ENCODE peak calls at places on chromosomes 12 and 14, in seven cellular contexts. M, E, Z, U, X, S and I are unnamed samples.

GRCh38 chr12:122116707-122117535 is 38.4 kb downstream of the MLXIP start:
- DNase-seq in Z (no peak), E (no peak), U (no peak), S (no peak), M (no peak), X (peak), I (no peak)

GRCh38 chr12:122928033-122928890 is 32.3 kb upstream of the VPS37B start:
- DNase-seq in S (no peak), E (no peak), U (no peak), X (no peak), M (no peak), Z (no peak), I (no peak)

GRCh38 chr14:103868242-103868897 is 21.0 kb upstream of the PPP1R13B start:
- DNase-seq in M (no peak), U (no peak), Z (no peak), X (no peak), S (no peak), E (no peak), I (no peak)

GRCh38 chr14:101497910-101498860 is 63.1 kb upstream of the DIO3 start:
- DNase-seq in S (no peak), X (no peak), M (no peak), U (no peak), Z (no peak), E (no peak), I (no peak)

GRCh38 chr12:121529184-121529583 is 51.6 kb downstream of the KDM2B start:
- DNase-seq in M (no peak), S (no peak), U (no peak), X (no peak), E (no peak), Z (no peak), I (no peak)

GRCh38 chr14:103138483-103139370 is 15.5 kb downstream of the TNFAIP2 start:
- DNase-seq in S (no peak), E (no peak), M (no peak), U (no peak), X (no peak), Z (no peak), I (no peak)

GRCh38 chr14:75906680-75907280 is 75.0 kb downstream of the TGFB3 start:
- DNase-seq in Z (no peak), U (peak), M (peak), X (no peak), S (peak), E (peak), I (peak)

GRCh38 chr14:100816950-100817901 is 8.7 kb upstream of the MEG3 start:
- DNase-seq in M (no peak), X (no peak), U (no peak), Z (no peak), E (no peak), S (no peak), I (no peak)

GRCh38 chr12:89353188-89353822 is 1.0 kb upstream of the DUSP6 start:
- DNase-seq in S (peak), E (no peak), Z (peak), M (no peak), U (peak), X (no peak), I (peak)

GRCh38 chr12:22672951-22673350 is 48.0 kb downstream of the ETNK1 start:
- DNase-seq in M (no peak), S (peak), E (no peak), Z (no peak), X (no peak), U (no peak), I (no peak)

GRCh38 chr12:124395986-124396385 is 101.1 kb downstream of the RFLNA start:
- DNase-seq in X (no peak), E (no peak), S (peak), U (no peak), M (no peak), Z (no peak), I (no peak)

GRCh38 chr14:54691525-54692260 is 124.8 kb downstream of the SAMD4A start:
- DNase-seq in M (peak), E (no peak), X (no peak), U (peak), S (peak), Z (no peak), I (peak)
- TF ChIP-seq CTCF in M (peak), E (peak), X (peak), U (peak), S (peak), Z (peak), I (peak)

GRCh38 chr12:107929436-107929835 is 154.9 kb downstream of the ASCL4 start:
- DNase-seq in U (no peak), E (no peak), X (no peak), M (no peak), S (peak), Z (no peak), I (no peak)
- TF ChIP-seq CTCF in U (no peak), E (no peak), X (no peak), M (no peak), S (peak), Z (no peak), I (peak)

DNA sequence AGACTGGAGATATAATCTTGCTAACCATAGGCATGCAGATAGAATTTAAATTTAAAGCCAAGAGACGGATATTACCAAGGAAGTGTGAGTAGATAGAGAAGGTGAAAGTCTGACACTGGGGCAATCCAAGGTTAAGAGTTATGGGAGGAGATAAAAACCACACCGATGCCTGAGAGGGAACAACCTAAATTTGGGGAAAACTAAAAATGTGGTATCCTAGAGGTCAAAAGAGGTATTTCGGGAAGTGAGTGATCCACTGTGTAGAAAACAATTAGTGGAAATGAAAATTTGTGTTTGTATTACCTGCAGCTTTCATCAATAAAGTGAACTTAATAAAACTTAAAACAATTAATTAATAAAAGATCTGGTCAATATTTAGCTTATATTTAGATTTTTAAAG is 269.0 kb upstream of the RPL10L start:
- DNase-seq in M (no peak), E (no peak), S (no peak), U (no peak), Z (no peak), X (no peak), I (no peak)
- TF ChIP-seq CTCF in M (no peak), E (no peak), S (no peak), U (no peak), Z (no peak), X (no peak), I (peak)

GRCh38 chr12:130661501-130662255 is 54.4 kb downstream of the RIMBP2 start:
- DNase-seq in M (no peak), Z (no peak), S (no peak), U (no peak), E (no peak), X (no peak), I (no peak)
- TF ChIP-seq CTCF in M (no peak), Z (no peak), S (no peak), U (no peak), E (no peak), X (no peak), I (peak)

DNA sequence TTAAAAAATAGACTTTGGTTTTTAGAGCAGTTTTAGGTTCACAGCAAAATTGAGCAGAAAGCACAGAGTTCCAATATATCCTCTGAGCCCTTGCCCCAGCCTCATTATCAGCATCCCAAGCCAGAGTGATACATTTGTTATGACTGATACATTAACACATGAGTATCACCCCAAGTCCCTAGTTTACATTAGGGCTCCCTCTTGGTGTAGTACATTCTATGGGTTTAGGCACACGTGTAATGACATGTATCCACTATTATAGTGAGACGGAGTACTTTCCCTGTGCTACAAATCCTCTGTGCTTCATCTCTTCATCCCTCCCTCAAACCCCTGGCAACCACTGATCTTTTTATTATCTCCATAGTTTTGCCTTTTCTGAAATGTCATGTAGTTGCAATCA is 22.5 kb upstream of the GSG1 start:
- DNase-seq in Z (no peak), S (no peak), M (no peak), U (no peak), E (no peak), X (no peak), I (no peak)
- TF ChIP-seq CTCF in Z (no peak), S (no peak), M (no peak), U (no peak), E (no peak), X (no peak), I (no peak)

DNA sequence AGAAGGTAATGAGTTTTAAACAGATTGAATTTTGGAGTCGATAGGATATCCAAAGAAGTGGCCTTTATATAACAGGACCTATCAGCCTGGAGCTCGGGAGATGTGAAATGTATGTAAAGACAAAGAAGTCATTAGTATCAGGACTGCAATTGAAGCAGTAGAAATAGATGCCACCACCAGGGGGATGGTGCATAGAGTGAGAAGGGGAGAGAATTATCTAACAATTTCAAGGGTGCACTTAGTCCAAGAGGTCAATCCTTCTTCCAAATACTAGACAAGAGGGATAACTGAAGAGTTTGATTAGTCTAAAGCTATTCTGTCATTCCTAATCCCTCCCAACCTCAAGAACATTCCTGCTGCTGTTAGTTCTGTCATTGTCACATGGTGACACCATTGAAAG is 127.8 kb downstream of the CFAP54 start:
- DNase-seq in Z (no peak), M (no peak), X (no peak), S (no peak), E (no peak), U (no peak), I (no peak)
- TF ChIP-seq CTCF in Z (no peak), M (no peak), X (no peak), S (no peak), E (no peak), U (no peak), I (peak)

GRCh38 chr12:52305921-52306705 is 14.8 kb upstream of the KRT81 start:
- DNase-seq in E (no peak), U (no peak), X (no peak), S (no peak), Z (no peak), M (no peak), I (no peak)
- TF ChIP-seq CTCF in E (no peak), U (no peak), X (no peak), S (peak), Z (peak), M (no peak), I (peak)

GRCh38 chr14:89933002-89933401 is 21.5 kb downstream of the EFCAB11 start:
- DNase-seq in E (no peak), S (no peak), X (no peak), U (no peak), M (no peak), Z (no peak), I (no peak)

GRCh38 chr14:89941830-89942377 is 12.6 kb downstream of the EFCAB11 start:
- DNase-seq in U (no peak), E (no peak), M (no peak), S (no peak), Z (no peak), X (no peak), I (no peak)

DNA sequence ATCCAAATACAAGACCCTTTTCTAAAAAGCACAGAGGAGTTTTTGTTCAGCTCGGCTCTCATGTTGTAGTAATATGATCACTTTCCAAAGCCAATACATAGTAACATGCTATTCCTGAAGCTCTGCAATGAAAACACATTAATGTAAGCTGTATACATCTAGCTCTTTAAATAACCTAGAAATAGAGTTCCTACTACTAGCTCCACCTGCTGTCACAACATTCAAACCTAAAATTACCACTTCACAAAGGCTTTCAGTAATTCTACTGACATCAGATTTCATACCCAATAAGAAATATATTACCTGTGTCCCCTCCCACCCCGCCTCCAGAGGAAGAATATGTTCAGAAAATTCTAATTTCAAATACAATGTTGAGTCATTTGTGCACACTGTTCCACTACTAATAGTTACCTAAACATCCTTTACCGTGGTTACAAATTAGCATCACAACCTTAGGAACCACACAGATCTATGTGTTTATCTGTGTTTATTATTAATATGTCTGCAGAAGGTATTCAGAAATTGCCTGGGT is 17.8 kb downstream of the EFCAB11 start:
- DNase-seq in X (no peak), E (no peak), M (no peak), U (no peak), S (no peak), Z (no peak), I (no peak)
- TF ChIP-seq CTCF in X (no peak), E (no peak), M (no peak), U (no peak), S (no peak), Z (no peak), I (no peak)